ENCODE peak calls at places on chromosomes 16 and 17, in ten cellular contexts. B is aorta; U is CD8-positive, alpha-beta T cell; J is endodermal cell; V is cardiac muscle cell; K is PC-9; D is heart right ventricle; R is IMR-90; T is spleen; O is left ventricle myocardium inferior. G is an unnamed sample. For H3K4me1, the result is how much of the 10 kb centered on the place peaks cover.

GRCh38 chr17:17724307-17724921 is 43.2 kb downstream of the RAI1 start:
- DNase-seq in T (peak), U (no peak), V (peak), K (no peak), O (no peak), D (peak), R (peak), B (no peak), J (peak), G (no peak)

GRCh38 chr17:61583242-61583641 is 7.8 kb downstream of the NACA2 start:
- DNase-seq in R (peak), T (no peak), O (no peak), D (no peak), V (peak), J (no peak), U (no peak), K (peak), B (no peak), G (no peak)

GRCh38 chr16:14088155-14088753 is 17.1 kb downstream of the MRTFB start:
- DNase-seq in J (no peak), B (no peak), V (peak), D (no peak), U (no peak), K (no peak), T (no peak), R (no peak), O (no peak), G (no peak)

GRCh38 chr17:58336456-58337094 is 8.0 kb upstream of the TSPOAP1 start:
- DNase-seq in V (peak), R (peak), J (peak), T (peak), O (no peak), D (no peak), U (peak), K (no peak), B (no peak), G (no peak)

GRCh38 chr16:2817496-2818277 is 650 bp downstream of the PRSS21 start:
- DNase-seq in O (no peak), J (peak), T (peak), B (peak), R (no peak), D (no peak), K (no peak), V (no peak), U (no peak), G (peak)

GRCh38 chr17:64974750-64975317 is 55.6 kb upstream of the LRRC37A3 start:
- DNase-seq in J (no peak), K (no peak), U (no peak), V (no peak), R (no peak), T (no peak), D (no peak), B (no peak), O (no peak), G (no peak)

GRCh38 chr17:21286771-21287702 is 2.5 kb downstream of the MAP2K3 start:
- DNase-seq in J (no peak), R (no peak), U (no peak), B (no peak), D (no peak), K (peak), T (peak), O (no peak), V (no peak), G (peak)

GRCh38 chr17:67433248-67433924 is 56.3 kb downstream of the PITPNC1 start:
- DNase-seq in O (no peak), U (peak), D (peak), V (no peak), K (no peak), R (no peak), J (no peak), B (no peak), T (no peak), G (no peak)

GRCh38 chr16:73209190-73209589 is 161.3 kb upstream of the ZFHX3 start:
- DNase-seq in V (no peak), U (no peak), K (no peak), B (no peak), J (no peak), R (no peak), D (no peak), T (no peak), O (no peak), G (no peak)

GRCh38 chr17:64348666-64349065 is 42.0 kb downstream of the PECAM1 start:
- DNase-seq in K (no peak), U (no peak), O (no peak), B (no peak), D (no peak), T (no peak), J (no peak), V (no peak), R (no peak), G (peak)

GRCh38 chr16:79632289-79632688 is 31.8 kb upstream of the MAF start:
- DNase-seq in B (no peak), R (no peak), U (no peak), J (no peak), K (no peak), V (no peak), T (no peak), D (no peak), O (no peak), G (no peak)

GRCh38 chr17:65586899-65587298 is 25.5 kb upstream of the AXIN2 start:
- DNase-seq in D (no peak), R (no peak), K (no peak), O (no peak), V (no peak), B (no peak), U (no peak), T (no peak), J (no peak), G (no peak)

GRCh38 chr17:81016575-81016974 is 18.4 kb upstream of the BAIAP2 start:
- DNase-seq in V (no peak), T (no peak), R (no peak), D (no peak), J (no peak), U (no peak), B (no peak), O (no peak), K (no peak), G (no peak)

GRCh38 chr16:30115238-30115637 is 1.9 kb upstream of the GDPD3 start:
- DNase-seq in V (no peak), T (no peak), R (no peak), D (no peak), O (no peak), K (peak), U (no peak), J (no peak), B (no peak), G (no peak)

GRCh38 chr17:74213897-74214386 is 571 bp downstream of the TTYH2 start:
- DNase-seq in T (peak), U (peak), K (no peak), D (peak), O (peak), J (peak), V (no peak), R (no peak), B (peak), G (no peak)

GRCh38 chr16:10391339-10391738 is 5.5 kb downstream of the ATF7IP2 start:
- DNase-seq in R (no peak), V (no peak), D (no peak), J (no peak), T (no peak), U (no peak), O (no peak), K (no peak), B (no peak), G (no peak)

GRCh38 chr17:9517396-9517795 is 58.2 kb downstream of the STX8 start:
- DNase-seq in R (no peak), J (no peak), V (no peak), D (no peak), T (no peak), U (no peak), K (no peak), O (no peak), B (no peak), G (no peak)

GRCh38 chr16:12901204-12901596 is 198 bp upstream of the SHISA9 start:
- DNase-seq in U (no peak), O (no peak), K (peak), D (no peak), J (peak), T (no peak), R (no peak), B (no peak), V (no peak), G (no peak)

GRCh38 chr16:1049113-1049975 is 23.2 kb upstream of the SSTR5 start:
- DNase-seq in U (no peak), D (no peak), B (no peak), V (no peak), J (no peak), R (no peak), K (no peak), T (no peak), O (no peak), G (no peak)

GRCh38 chr17:79570653-79571052 is 40.2 kb downstream of the RBFOX3 start:
- DNase-seq in O (no peak), K (no peak), T (peak), D (no peak), J (no peak), B (no peak), V (no peak), U (no peak), R (no peak), G (no peak)

GRCh38 chr17:64411999-64412771 is 21.5 kb upstream of the PECAM1 start:
- DNase-seq in V (peak), U (no peak), R (no peak), T (peak), J (peak), O (peak), B (peak), K (no peak), D (peak), G (no peak)

GRCh38 chr16:1458977-1459341 is 14.6 kb upstream of the CCDC154 start:
- DNase-seq in O (no peak), B (no peak), U (no peak), K (no peak), J (no peak), R (no peak), T (peak), D (peak), V (no peak), G (peak)

GRCh38 chr17:50348522-50349240 is 2.8 kb downstream of the XYLT2 start:
- DNase-seq in T (no peak), O (no peak), J (peak), U (peak), B (no peak), K (no peak), D (no peak), R (peak), V (no peak), G (peak)

GRCh38 chr17:59791603-59792457 is 84.4 kb downstream of the VMP1 start:
- DNase-seq in T (no peak), J (no peak), R (peak), V (peak), K (peak), U (no peak), D (no peak), B (no peak), O (no peak), G (no peak)

GRCh38 chr17:15909481-15909991 is 35.4 kb upstream of the ADORA2B start:
- DNase-seq in U (no peak), V (no peak), T (no peak), B (no peak), R (no peak), O (peak), D (peak), K (no peak), J (peak), G (no peak)

GRCh38 chr16:30472328-30472942 is at the start of gene ITGAL:
- DNase-seq in R (no peak), K (no peak), U (peak), O (peak), B (peak), T (peak), J (no peak), D (peak), V (no peak), G (no peak)

GRCh38 chr16:49353650-49354049 is 20.0 kb upstream of the C16orf78 start:
- DNase-seq in K (no peak), U (no peak), B (no peak), T (no peak), D (no peak), O (no peak), R (no peak), J (no peak), V (peak), G (no peak)

GRCh38 chr16:17159616-17160015 is 311.1 kb downstream of the XYLT1 start:
- DNase-seq in J (no peak), R (no peak), O (no peak), D (no peak), B (no peak), U (no peak), T (no peak), K (no peak), V (no peak), G (no peak)

GRCh38 chr16:56625943-56626654 is 518 bp downstream of the MT1E start:
- DNase-seq in U (no peak), K (no peak), V (peak), B (peak), T (no peak), O (peak), D (peak), J (peak), R (peak), G (no peak)

GRCh38 chr16:27458987-27459688 is 57.2 kb downstream of the IL21R start:
- DNase-seq in K (no peak), T (no peak), U (no peak), B (no peak), J (no peak), O (no peak), D (no peak), V (no peak), R (no peak), G (no peak)

GRCh38 chr16:27453476-27453825 is 51.5 kb downstream of the IL21R start:
- DNase-seq in K (no peak), V (no peak), T (no peak), J (no peak), U (no peak), B (no peak), D (no peak), O (no peak), R (no peak), G (no peak)

GRCh38 chr16:27458196-27458728 is 56.3 kb downstream of the IL21R start:
- DNase-seq in K (no peak), B (no peak), R (no peak), V (no peak), O (no peak), J (no peak), T (peak), U (no peak), D (no peak), G (peak)

GRCh38 chr16:27452569-27453475 is 50.8 kb downstream of the IL21R start:
- DNase-seq in V (no peak), T (no peak), J (no peak), U (no peak), K (no peak), R (no peak), D (no peak), B (no peak), O (no peak), G (no peak)

GRCh38 chr16:27455700-27456099 is 53.7 kb downstream of the IL21R start:
- DNase-seq in B (no peak), O (no peak), V (peak), U (no peak), K (no peak), T (no peak), D (no peak), J (no peak), R (no peak), G (no peak)
- H3K27ac ChIP-seq in B (no peak), O (no peak), V (no peak), U (no peak), K (no peak), T (no peak), D (no peak), J (no peak), R (no peak), G (no peak)

GRCh38 chr16:67548265-67549126 is 13.8 kb upstream of the CTCF start:
- DNase-seq in T (peak), O (no peak), J (no peak), K (no peak), U (no peak), D (no peak), R (no peak), V (no peak), B (no peak), G (no peak)

GRCh38 chr16:67551972-67552371 is 10.4 kb upstream of the CTCF start:
- DNase-seq in U (no peak), R (no peak), K (no peak), D (no peak), V (no peak), B (no peak), T (no peak), J (no peak), O (no peak), G (no peak)

GRCh38 chr16:67549240-67549639 is 13.1 kb upstream of the CTCF start:
- DNase-seq in O (no peak), U (no peak), K (no peak), D (no peak), J (no peak), B (no peak), R (no peak), V (no peak), T (peak), G (no peak)

GRCh38 chr16:67551091-67551490 is 11.2 kb upstream of the CTCF start:
- DNase-seq in D (no peak), B (no peak), T (peak), U (no peak), R (no peak), O (no peak), V (no peak), K (no peak), J (no peak), G (no peak)

DNA sequence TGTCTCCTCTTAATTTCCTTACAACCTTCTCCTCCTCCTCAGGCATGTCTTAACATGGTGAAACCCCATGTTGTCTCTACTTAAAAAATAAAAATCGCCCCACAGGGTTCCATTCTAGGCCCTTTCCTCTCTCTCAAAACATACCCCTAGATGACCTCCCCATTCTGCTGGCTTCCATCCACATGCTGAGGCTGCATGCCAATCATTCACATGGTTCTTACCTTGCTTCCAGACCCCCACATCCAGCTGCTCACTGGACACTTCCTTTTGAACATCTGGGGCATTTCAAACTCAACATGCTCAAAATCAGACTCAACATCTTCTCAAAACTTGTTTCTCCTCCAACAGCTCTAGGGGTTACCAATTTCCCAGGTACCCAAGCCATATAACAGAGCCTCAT is 12.4 kb upstream of the CTCF start:
- DNase-seq in R (no peak), K (no peak), T (no peak), D (no peak), O (no peak), U (no peak), B (no peak), V (no peak), J (no peak), G (no peak)
- H3K4me1 ChIP-seq in R (under half), K (under half), T (half or more), D (under half), O (half or more), U (under half), B (under half), V (under half), J (under half), G (under half)

DNA sequence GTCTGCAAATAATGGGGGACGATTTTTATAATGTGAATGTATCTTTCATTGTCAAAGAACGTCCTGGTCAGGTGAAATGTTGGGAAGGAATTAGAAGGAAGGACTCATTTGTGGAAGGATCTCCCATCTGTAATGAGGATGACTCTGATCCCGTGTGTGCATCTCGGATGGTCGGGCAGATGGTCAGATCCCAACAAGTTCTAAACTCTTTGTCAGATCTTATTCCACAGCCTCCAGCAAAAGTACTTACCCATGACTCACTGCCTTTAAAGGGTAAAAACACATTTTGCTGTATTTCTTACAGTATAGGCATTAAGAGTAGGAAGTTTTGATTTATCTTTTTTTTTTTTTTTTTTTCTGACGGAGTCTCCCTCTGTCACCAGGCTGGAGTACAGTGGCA is 534 bp upstream of the KRTAP4-8 start:
- DNase-seq in D (no peak), K (no peak), T (no peak), R (peak), J (no peak), V (no peak), O (no peak), B (no peak), U (no peak), G (no peak)
- H3K27ac ChIP-seq in D (no peak), K (peak), T (no peak), R (no peak), J (no peak), V (no peak), O (no peak), B (no peak), U (no peak), G (peak)

GRCh38 chr16:4324871-4325740 is 9.2 kb downstream of the GLIS2 start:
- DNase-seq in T (no peak), U (no peak), B (no peak), K (no peak), D (no peak), O (no peak), J (no peak), V (no peak), R (no peak), G (peak)
- H3K4me1 ChIP-seq in T (half or more), U (under half), B (under half), K (under half), D (half or more), O (half or more), J (under half), V (under half), R (under half), G (under half)

GRCh38 chr16:70251651-70252354 is at the start of gene EXOSC6:
- DNase-seq in B (peak), R (peak), J (peak), U (peak), V (peak), D (peak), O (peak), K (peak), T (peak), G (peak)
- H3K27ac ChIP-seq in B (peak), R (peak), J (peak), U (peak), V (peak), D (peak), O (peak), K (peak), T (peak), G (peak)

GRCh38 chr17:44067547-44067945 is 1.1 kb upstream of the LSM12 start:
- DNase-seq in B (no peak), U (no peak), R (no peak), V (no peak), T (peak), D (no peak), J (peak), K (no peak), O (no peak), G (no peak)
- H3K4me1 ChIP-seq in B (under half), U (under half), R (under half), V (under half), T (half or more), D (under half), J (under half), K (under half), O (half or more), G (under half)

DNA sequence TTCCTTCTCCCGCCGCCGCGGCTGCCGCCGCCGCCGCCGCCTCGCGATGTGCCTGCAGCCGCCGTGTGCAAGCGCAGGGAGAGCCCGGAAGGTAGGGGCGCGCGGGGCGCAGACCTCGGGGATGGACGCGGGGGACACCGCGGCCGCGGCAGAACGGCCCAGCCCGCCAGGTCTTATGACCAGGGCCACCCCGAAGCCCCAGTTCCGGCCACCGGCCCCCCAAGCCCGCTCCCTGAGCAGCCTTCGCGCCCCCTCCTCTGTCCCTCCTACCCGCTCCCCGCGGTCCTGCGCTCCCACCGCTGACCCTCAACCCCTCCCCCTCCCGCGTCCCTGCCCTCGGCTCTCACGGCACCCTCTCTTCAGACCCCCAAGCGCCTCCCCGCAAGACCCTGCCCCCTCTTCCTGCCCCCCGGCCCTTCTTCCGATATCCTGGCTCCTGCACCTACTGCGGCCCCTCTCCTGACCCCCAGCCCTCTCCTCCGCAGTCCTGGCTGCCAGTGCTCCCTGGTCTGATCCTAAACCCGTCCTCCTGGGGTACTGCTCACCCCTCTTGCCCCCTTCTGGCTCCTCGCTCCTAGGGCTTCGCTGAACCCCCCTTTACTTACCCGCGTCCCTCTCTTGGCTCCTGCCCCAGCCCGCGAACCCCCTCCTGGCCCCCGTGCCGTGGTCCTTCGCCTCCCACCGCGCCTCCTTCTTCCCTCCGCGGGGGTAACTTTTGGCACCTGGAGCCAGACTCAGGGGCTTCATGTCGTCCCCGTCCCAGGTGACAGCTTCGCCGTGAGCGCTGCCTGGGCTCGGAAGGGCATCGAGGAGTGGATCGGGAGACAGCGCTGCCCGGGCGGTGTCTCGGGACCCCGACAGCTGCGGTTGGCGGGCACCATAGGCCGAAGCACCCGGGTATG is 714 bp downstream of the NKD1 start:
- DNase-seq in B (no peak), T (peak), K (no peak), R (no peak), V (peak), U (no peak), D (no peak), O (no peak), J (no peak), G (no peak)
- H3K27ac ChIP-seq in B (peak), T (no peak), K (no peak), R (no peak), V (no peak), U (no peak), D (no peak), O (no peak), J (peak), G (no peak)